ENCODE peak calls at places on chromosomes 1 and 21, in ten cellular contexts. U, P, W, K, F, R, N, Y, G and A are unnamed samples.

GRCh38 chr1:19047373-19047772 is 90.9 kb upstream of the IFFO2 start:
- DNase-seq in W (no peak), G (no peak), P (no peak), F (peak; percentile 21), K (no peak), N (no peak), R (no peak), U (no peak), Y (no peak), A (peak; percentile 36)

GRCh38 chr1:25437672-25438071 is 7.0 kb downstream of the MACO1 start:
- DNase-seq in G (no peak), R (no peak), U (no peak), W (no peak), Y (no peak), N (no peak), P (no peak), K (no peak), F (no peak), A (no peak)

GRCh38 chr1:154943649-154944421 is 7.3 kb upstream of the PMVK start:
- DNase-seq in K (peak; percentile 57), W (peak; percentile 83), N (no peak), P (peak; percentile 65), U (no peak), F (no peak), G (no peak), R (peak; percentile 64), Y (peak; percentile 56), A (peak; percentile 84)

GRCh38 chr1:110504221-110504620 is 14.8 kb downstream of the KCNA10 start:
- DNase-seq in G (no peak), R (no peak), U (no peak), P (no peak), Y (no peak), K (no peak), N (no peak), F (no peak), W (no peak), A (no peak)

GRCh38 chr1:99652881-99653281 is 7.0 kb downstream of the PALMD start:
- DNase-seq in P (no peak), K (no peak), N (no peak), U (no peak), Y (no peak), G (no peak), F (no peak), R (no peak), W (no peak), A (peak; percentile 45)

GRCh38 chr1:205593532-205593931 is 38.3 kb downstream of the ELK4 start:
- DNase-seq in N (no peak), K (no peak), F (no peak), U (no peak), Y (no peak), G (no peak), P (no peak), R (no peak), W (no peak), A (no peak)

GRCh38 chr1:32810358-32810757 is 6.8 kb downstream of the YARS1 start:
- DNase-seq in W (no peak), U (no peak), F (no peak), K (no peak), Y (no peak), P (no peak), N (no peak), R (no peak), G (no peak), A (no peak)

GRCh38 chr21:25911730-25912401 is 177.1 kb downstream of the GABPA start:
- DNase-seq in G (no peak), K (no peak), R (no peak), U (no peak), N (no peak), F (no peak), W (no peak), P (no peak), Y (no peak), A (no peak)

GRCh38 chr1:209678981-209679539 is 3.8 kb downstream of the G0S2 start:
- DNase-seq in Y (no peak), K (no peak), U (no peak), W (no peak), G (no peak), N (no peak), F (no peak), P (no peak), R (no peak), A (no peak)

GRCh38 chr1:147156643-147157042 is 15.6 kb downstream of the PRKAB2 start:
- DNase-seq in W (no peak), K (no peak), P (no peak), Y (no peak), U (no peak), F (no peak), G (no peak), R (peak; percentile 32), N (no peak), A (no peak)

GRCh38 chr1:32770221-32770731 is 46.9 kb downstream of the YARS1 start:
- DNase-seq in N (no peak), P (no peak), Y (no peak), G (no peak), U (no peak), K (no peak), W (no peak), R (no peak), F (no peak), A (no peak)

GRCh38 chr1:209389258-209389657 is 194.3 kb upstream of the CAMK1G start:
- DNase-seq in N (no peak), K (no peak), F (no peak), U (no peak), W (no peak), R (peak; percentile 99), P (no peak), Y (no peak), G (no peak), A (no peak)

GRCh38 chr1:8970870-8971337 is 25.2 kb downstream of the CA6 start:
- DNase-seq in W (no peak), U (no peak), G (no peak), F (no peak), K (peak; percentile 59), P (no peak), N (no peak), R (no peak), Y (no peak), A (no peak)

GRCh38 chr1:54814571-54814970 is 13.4 kb upstream of the TTC22 start:
- DNase-seq in R (no peak), F (no peak), G (no peak), U (no peak), Y (no peak), W (no peak), K (no peak), P (peak; percentile 2), N (no peak), A (no peak)

GRCh38 chr1:43539726-43540434 is 9.2 kb downstream of the PTPRF start:
- DNase-seq in K (no peak), N (no peak), F (peak; percentile 40), G (no peak), R (no peak), P (no peak), U (no peak), Y (no peak), W (no peak), A (no peak)

GRCh38 chr1:43538969-43539368 is 8.3 kb downstream of the PTPRF start:
- DNase-seq in W (no peak), N (no peak), U (no peak), R (no peak), G (no peak), Y (no peak), F (no peak), P (no peak), K (no peak), A (no peak)

GRCh38 chr1:43541141-43541540 is 10.5 kb downstream of the PTPRF start:
- DNase-seq in F (no peak), P (no peak), N (no peak), G (no peak), U (no peak), R (no peak), W (no peak), Y (no peak), K (no peak), A (no peak)

GRCh38 chr1:43541721-43542401 is 11.2 kb downstream of the PTPRF start:
- DNase-seq in U (no peak), G (peak; percentile 87), R (no peak), P (peak; percentile 58), Y (no peak), W (no peak), K (no peak), F (peak; percentile 74), N (peak; percentile 94), A (no peak)

GRCh38 chr1:43540653-43541071 is 10.0 kb downstream of the PTPRF start:
- DNase-seq in P (no peak), R (no peak), K (no peak), Y (no peak), G (peak; percentile 76), F (peak; percentile 42), W (no peak), U (no peak), N (no peak), A (no peak)
- H3K27ac ChIP-seq in P (no peak overlapping the region), R (no peak overlapping the region), K (no peak overlapping the region), Y (no peak overlapping the region), G (no peak overlapping the region), F (no peak overlapping the region), W (no peak overlapping the region), U (peak overlapping the region; percentile 75), N (peak overlapping the region; percentile 77), A (peak overlapping the region; percentile 55)

GRCh38 chr21:43849532-43850299 is 15.3 kb upstream of the AGPAT3 start:
- DNase-seq in P (no peak), N (no peak), U (no peak), K (no peak), G (peak; percentile 78), Y (no peak), F (no peak), R (no peak), W (no peak), A (no peak)
- H3K9me3 ChIP-seq in P (no peaks in the 10 kb centered on the region), N (no peaks in the 10 kb centered on the region), U (no peaks in the 10 kb centered on the region), K (no peaks in the 10 kb centered on the region), G (peaks cover 4% of the 10 kb centered on the region), Y (no peaks in the 10 kb centered on the region), F (no peaks in the 10 kb centered on the region), R (no peaks in the 10 kb centered on the region), W (no peaks in the 10 kb centered on the region), A (peaks cover 9% of the 10 kb centered on the region)

DNA sequence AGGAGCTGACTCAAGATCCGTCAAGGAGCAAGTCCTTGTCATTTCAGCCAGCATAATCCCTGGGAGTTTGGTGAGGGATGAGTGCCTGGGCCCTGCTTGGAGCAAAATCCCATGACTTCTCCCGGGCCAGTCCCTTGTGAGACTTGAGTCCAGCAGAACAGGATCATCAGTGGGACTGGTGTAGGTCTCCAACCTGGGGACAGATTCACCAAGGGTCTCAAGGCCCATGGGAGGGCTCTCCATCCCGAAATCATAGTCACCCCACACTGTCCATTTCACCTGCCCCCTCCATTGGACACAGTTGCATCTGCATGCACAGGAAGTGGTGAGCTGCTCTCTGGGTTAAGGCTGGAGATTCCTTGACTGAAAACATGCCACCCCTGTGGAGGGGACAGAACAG is 178.2 kb downstream of the FOXD2 start:
- DNase-seq in F (no peak), G (no peak), Y (no peak), P (no peak), W (no peak), R (no peak), N (no peak), U (peak; percentile 53), K (no peak), A (peak; percentile 26)
- H3K27ac ChIP-seq in F (no peak overlapping the region), G (no peak overlapping the region), Y (no peak overlapping the region), P (no peak overlapping the region), W (no peak overlapping the region), R (no peak overlapping the region), N (no peak overlapping the region), U (no peak overlapping the region), K (no peak overlapping the region), A (no peak overlapping the region)

DNA sequence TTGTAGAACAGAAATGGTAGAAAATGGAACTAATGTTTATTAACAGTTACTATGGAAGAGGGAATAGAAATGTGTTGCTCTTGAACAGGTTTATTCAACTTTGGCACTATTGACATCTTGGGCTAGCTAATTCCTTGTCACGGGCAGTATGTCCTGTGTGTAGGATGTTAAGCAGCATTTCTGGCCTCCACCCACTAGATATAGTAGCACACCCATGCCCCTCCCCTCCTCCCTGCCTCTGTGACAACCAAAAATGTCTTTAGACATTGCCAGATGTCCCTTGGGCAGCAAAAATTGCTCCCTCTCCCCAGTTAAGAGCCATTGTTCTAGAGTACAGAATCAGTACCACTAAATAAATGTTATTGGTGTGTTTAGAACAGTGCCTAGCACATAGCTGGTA is 91.4 kb upstream of the TPTE start:
- DNase-seq in Y (no peak), F (no peak), U (peak; percentile 93), G (no peak), K (no peak), W (peak; percentile 4), R (no peak), N (no peak), P (no peak), A (no peak)
- H3K9me3 ChIP-seq in Y (peaks cover 24% of the 10 kb centered on the region), F (peaks cover 42% of the 10 kb centered on the region), U (peaks cover 8% of the 10 kb centered on the region), G (peaks cover 58% of the 10 kb centered on the region), K (peaks cover 9% of the 10 kb centered on the region), W (no peaks in the 10 kb centered on the region), R (peaks cover 39% of the 10 kb centered on the region), N (peaks cover 2% of the 10 kb centered on the region), P (peaks cover 42% of the 10 kb centered on the region), A (peaks cover 89% of the 10 kb centered on the region)